ENCODE peak calls at places on chromosomes 2 and 18, in ten cellular contexts. One of them, this sample, is unnamed.
A peak's percentile ranks its signal among the peaks of the same experiment; 100 is the strongest.

GRCh38 chr2:143230506-143231256 is 101.5 kb downstream of the ARHGAP15 start:
- DNase-seq in NCI-H1417: no peak
- DNase-seq in breast epithelium: no peak
- DNase-seq in fibroblast of mammary gland: no peak
- DNase-seq in stimulated activated CD8-positive, alpha-beta memory T cell treated with anti-CD3 and anti-CD28 coated beads, Interleukin-7, amount 100 ng/mL, for 1 hour: no peak
- DNase-seq in right cardiac atrium: no peak
- DNase-seq in HTR-8/SVneo: no peak
- DNase-seq in activated gamma-delta T cell treated with Interleukin-2 at 50 U/mL for 16 hours: no peak
- DNase-seq in uterus: no peak
- DNase-seq in AG10803: no peak
- DNase-seq in this sample: no peak

GRCh38 chr2:238709961-238710360 is 137.9 kb upstream of the TWIST2 start:
- DNase-seq in NCI-H1417: no peak
- DNase-seq in breast epithelium: no peak
- DNase-seq in fibroblast of mammary gland: peak; percentile 84
- DNase-seq in stimulated activated CD8-positive, alpha-beta memory T cell treated with anti-CD3 and anti-CD28 coated beads, Interleukin-7, amount 100 ng/mL, for 1 hour: no peak
- DNase-seq in right cardiac atrium: no peak
- DNase-seq in HTR-8/SVneo: no peak
- DNase-seq in activated gamma-delta T cell treated with Interleukin-2 at 50 U/mL for 16 hours: no peak
- DNase-seq in uterus: no peak
- DNase-seq in AG10803: peak; percentile 79
- DNase-seq in this sample: no peak

GRCh38 chr2:175147196-175147595 is 20.8 kb downstream of the ATF2 start:
- DNase-seq in NCI-H1417: no peak
- DNase-seq in breast epithelium: no peak
- DNase-seq in fibroblast of mammary gland: no peak
- DNase-seq in stimulated activated CD8-positive, alpha-beta memory T cell treated with anti-CD3 and anti-CD28 coated beads, Interleukin-7, amount 100 ng/mL, for 1 hour: no peak
- DNase-seq in right cardiac atrium: no peak
- DNase-seq in HTR-8/SVneo: no peak
- DNase-seq in activated gamma-delta T cell treated with Interleukin-2 at 50 U/mL for 16 hours: no peak
- DNase-seq in uterus: no peak
- DNase-seq in AG10803: peak; percentile 12
- DNase-seq in this sample: no peak

GRCh38 chr2:129912066-129912820 is 67.2 kb upstream of the RAB6C start:
- DNase-seq in NCI-H1417: no peak
- DNase-seq in breast epithelium: no peak
- DNase-seq in fibroblast of mammary gland: no peak
- DNase-seq in stimulated activated CD8-positive, alpha-beta memory T cell treated with anti-CD3 and anti-CD28 coated beads, Interleukin-7, amount 100 ng/mL, for 1 hour: no peak
- DNase-seq in right cardiac atrium: no peak
- DNase-seq in HTR-8/SVneo: no peak
- DNase-seq in activated gamma-delta T cell treated with Interleukin-2 at 50 U/mL for 16 hours: no peak
- DNase-seq in uterus: no peak
- DNase-seq in AG10803: no peak
- DNase-seq in this sample: no peak

GRCh38 chr18:35616664-35617423 is 35.3 kb downstream of the GALNT1 start:
- DNase-seq in NCI-H1417: peak; percentile 16
- DNase-seq in breast epithelium: no peak
- DNase-seq in fibroblast of mammary gland: peak; percentile 82
- DNase-seq in stimulated activated CD8-positive, alpha-beta memory T cell treated with anti-CD3 and anti-CD28 coated beads, Interleukin-7, amount 100 ng/mL, for 1 hour: peak; percentile 15
- DNase-seq in right cardiac atrium: peak; percentile 33
- DNase-seq in HTR-8/SVneo: peak; percentile 11
- DNase-seq in activated gamma-delta T cell treated with Interleukin-2 at 50 U/mL for 16 hours: peak; percentile 60
- DNase-seq in uterus: no peak
- DNase-seq in AG10803: peak; percentile 60
- DNase-seq in this sample: peak; percentile 91

GRCh38 chr2:130156624-130157004 is 11.7 kb upstream of the CCDC74B start:
- DNase-seq in NCI-H1417: no peak
- DNase-seq in breast epithelium: no peak
- DNase-seq in fibroblast of mammary gland: no peak
- DNase-seq in stimulated activated CD8-positive, alpha-beta memory T cell treated with anti-CD3 and anti-CD28 coated beads, Interleukin-7, amount 100 ng/mL, for 1 hour: no peak
- DNase-seq in right cardiac atrium: no peak
- DNase-seq in HTR-8/SVneo: no peak
- DNase-seq in activated gamma-delta T cell treated with Interleukin-2 at 50 U/mL for 16 hours: no peak
- DNase-seq in uterus: no peak
- DNase-seq in AG10803: no peak
- DNase-seq in this sample: no peak

GRCh38 chr2:16654775-16655456 is 10.7 kb downstream of the CYRIA start:
- DNase-seq in NCI-H1417: no peak
- DNase-seq in breast epithelium: no peak
- DNase-seq in fibroblast of mammary gland: no peak
- DNase-seq in stimulated activated CD8-positive, alpha-beta memory T cell treated with anti-CD3 and anti-CD28 coated beads, Interleukin-7, amount 100 ng/mL, for 1 hour: no peak
- DNase-seq in right cardiac atrium: no peak
- DNase-seq in HTR-8/SVneo: no peak
- DNase-seq in activated gamma-delta T cell treated with Interleukin-2 at 50 U/mL for 16 hours: no peak
- DNase-seq in uterus: no peak
- DNase-seq in AG10803: no peak
- DNase-seq in this sample: peak; percentile 72

GRCh38 chr2:122000556-122001340 is 245.3 kb downstream of the TSN start:
- DNase-seq in NCI-H1417: no peak
- DNase-seq in breast epithelium: no peak
- DNase-seq in fibroblast of mammary gland: no peak
- DNase-seq in stimulated activated CD8-positive, alpha-beta memory T cell treated with anti-CD3 and anti-CD28 coated beads, Interleukin-7, amount 100 ng/mL, for 1 hour: no peak
- DNase-seq in right cardiac atrium: no peak
- DNase-seq in HTR-8/SVneo: no peak
- DNase-seq in activated gamma-delta T cell treated with Interleukin-2 at 50 U/mL for 16 hours: no peak
- DNase-seq in uterus: no peak
- DNase-seq in AG10803: no peak
- DNase-seq in this sample: no peak

GRCh38 chr18:8706981-8707940 is 1.9 kb downstream of the MTCL1 start:
- DNase-seq in NCI-H1417: peak; percentile 91
- DNase-seq in breast epithelium: no peak
- DNase-seq in fibroblast of mammary gland: peak; percentile 69
- DNase-seq in stimulated activated CD8-positive, alpha-beta memory T cell treated with anti-CD3 and anti-CD28 coated beads, Interleukin-7, amount 100 ng/mL, for 1 hour: no peak
- DNase-seq in right cardiac atrium: peak; percentile 39
- DNase-seq in HTR-8/SVneo: no peak
- DNase-seq in activated gamma-delta T cell treated with Interleukin-2 at 50 U/mL for 16 hours: no peak
- DNase-seq in uterus: peak; percentile 33
- DNase-seq in AG10803: peak; percentile 75
- DNase-seq in this sample: no peak

GRCh38 chr2:103959174-103960125 is 894.5 kb upstream of the POU3F3 start:
- DNase-seq in NCI-H1417: peak; percentile 71
- DNase-seq in breast epithelium: no peak
- DNase-seq in fibroblast of mammary gland: peak; percentile 18
- DNase-seq in stimulated activated CD8-positive, alpha-beta memory T cell treated with anti-CD3 and anti-CD28 coated beads, Interleukin-7, amount 100 ng/mL, for 1 hour: no peak
- DNase-seq in right cardiac atrium: peak; percentile 19
- DNase-seq in HTR-8/SVneo: no peak
- DNase-seq in activated gamma-delta T cell treated with Interleukin-2 at 50 U/mL for 16 hours: no peak
- DNase-seq in uterus: no peak
- DNase-seq in AG10803: peak; percentile 2
- DNase-seq in this sample: peak; percentile 27